ENCODE peak calls at places on chromosomes 2 and 18, in nine cellular contexts. D is adrenal gland, H is H1, V is IMR-90, L is transverse colon, F is lower leg skin, W is HCT116, N is gastrocnemius medialis, K is K562. Z is an unnamed sample.

GRCh38 chr18:45321520-45321919 is 293.8 kb upstream of the SLC14A2 start:
- DNase-seq in N (peak), V (no peak), L (no peak), K (no peak), F (no peak), D (no peak), H (no peak), W (no peak), Z (no peak)

GRCh38 chr2:11996618-11997017 is 250.2 kb downstream of the LPIN1 start:
- DNase-seq in D (no peak), L (no peak), N (no peak), W (no peak), K (no peak), V (peak), F (no peak), H (no peak), Z (no peak)

GRCh38 chr2:173962583-173963110 is 2.5 kb downstream of the SP3 start:
- DNase-seq in D (no peak), W (no peak), V (no peak), K (peak), F (no peak), L (no peak), N (no peak), H (no peak), Z (no peak)

GRCh38 chr2:199136681-199137080 is 321.1 kb downstream of the SATB2 start:
- DNase-seq in W (no peak), L (peak), V (peak), N (no peak), D (peak), F (no peak), H (no peak), K (peak), Z (no peak)

GRCh38 chr2:191037351-191037750 is 23.4 kb upstream of the STAT1 start:
- DNase-seq in N (no peak), H (no peak), L (no peak), K (no peak), V (no peak), D (no peak), W (no peak), F (no peak), Z (no peak)

GRCh38 chr2:197878792-197879191 is 74.4 kb downstream of the PLCL1 start:
- DNase-seq in D (no peak), F (no peak), L (no peak), N (no peak), W (no peak), V (no peak), K (no peak), H (no peak), Z (no peak)

GRCh38 chr2:226207671-226208070 is 591.9 kb downstream of the IRS1 start:
- DNase-seq in V (no peak), D (peak), W (peak), N (peak), F (no peak), K (no peak), L (no peak), H (no peak), Z (no peak)

GRCh38 chr2:209687261-209687660 is 84.4 kb upstream of the UNC80 start:
- DNase-seq in H (no peak), K (no peak), D (no peak), N (no peak), F (no peak), L (no peak), W (no peak), V (no peak), Z (no peak)

GRCh38 chr18:2515408-2515807 is 55.9 kb downstream of the METTL4 start:
- DNase-seq in V (peak), L (no peak), D (no peak), F (no peak), H (no peak), K (no peak), N (no peak), W (peak), Z (no peak)

GRCh38 chr18:46628206-46628605 is 28.8 kb downstream of the LOXHD1 start:
- DNase-seq in F (peak), N (no peak), K (no peak), D (no peak), H (no peak), L (no peak), W (no peak), V (no peak), Z (no peak)

GRCh38 chr18:697771-698170 is 14.7 kb downstream of the ENOSF1 start:
- DNase-seq in W (no peak), V (no peak), K (no peak), H (no peak), F (peak), D (no peak), L (no peak), N (no peak), Z (no peak)

GRCh38 chr18:75211721-75212625 is 1.4 kb downstream of the TSHZ1 start:
- DNase-seq in W (no peak), L (peak), V (peak), F (peak), K (peak), D (peak), H (no peak), N (peak), Z (no peak)

GRCh38 chr18:75209129-75209951 is at the start of gene PTGR3:
- DNase-seq in W (peak), H (no peak), K (peak), D (peak), F (peak), V (peak), L (peak), N (peak), Z (peak)

GRCh38 chr18:75211002-75211621 is 515 bp downstream of the TSHZ1 start:
- DNase-seq in H (no peak), D (no peak), F (no peak), L (peak), V (peak), W (no peak), K (no peak), N (no peak), Z (no peak)

GRCh38 chr18:75209952-75210261 is 690 bp upstream of the TSHZ1 start:
- DNase-seq in W (no peak), V (no peak), F (no peak), H (no peak), L (no peak), N (no peak), D (no peak), K (peak), Z (no peak)

GRCh38 chr18:75210274-75211001 is at the start of gene TSHZ1:
- DNase-seq in H (no peak), W (peak), L (peak), K (peak), V (peak), D (peak), N (peak), F (no peak), Z (no peak)
- TF ChIP-seq POLR2A in H (no peak), W (peak), L (peak), K (peak), V (peak), D (peak), N (peak), F (no peak), Z (peak)

GRCh38 chr2:10433264-10433947 is 14.7 kb downstream of the ODC1 start:
- DNase-seq in F (no peak), V (no peak), N (no peak), W (no peak), H (no peak), L (no peak), K (no peak), D (no peak), Z (no peak)

GRCh38 chr2:10430886-10431622 is 17.1 kb downstream of the ODC1 start:
- DNase-seq in H (no peak), K (no peak), V (no peak), D (no peak), F (no peak), W (no peak), L (no peak), N (no peak), Z (no peak)

GRCh38 chr2:10433948-10434884 is 13.9 kb downstream of the ODC1 start:
- DNase-seq in D (no peak), K (peak), H (no peak), L (no peak), F (no peak), W (no peak), V (no peak), N (no peak), Z (no peak)

GRCh38 chr2:10431797-10432196 is 16.3 kb downstream of the ODC1 start:
- DNase-seq in H (no peak), L (peak), V (no peak), D (no peak), W (no peak), K (no peak), N (no peak), F (no peak), Z (no peak)

GRCh38 chr2:10432315-10433181 is 15.6 kb downstream of the ODC1 start:
- DNase-seq in F (no peak), D (no peak), V (no peak), L (peak), W (no peak), H (no peak), K (no peak), N (no peak), Z (no peak)
- TF ChIP-seq POLR2A in F (no peak), D (no peak), V (no peak), L (peak), W (peak), H (no peak), K (no peak), N (no peak), Z (no peak)

DNA sequence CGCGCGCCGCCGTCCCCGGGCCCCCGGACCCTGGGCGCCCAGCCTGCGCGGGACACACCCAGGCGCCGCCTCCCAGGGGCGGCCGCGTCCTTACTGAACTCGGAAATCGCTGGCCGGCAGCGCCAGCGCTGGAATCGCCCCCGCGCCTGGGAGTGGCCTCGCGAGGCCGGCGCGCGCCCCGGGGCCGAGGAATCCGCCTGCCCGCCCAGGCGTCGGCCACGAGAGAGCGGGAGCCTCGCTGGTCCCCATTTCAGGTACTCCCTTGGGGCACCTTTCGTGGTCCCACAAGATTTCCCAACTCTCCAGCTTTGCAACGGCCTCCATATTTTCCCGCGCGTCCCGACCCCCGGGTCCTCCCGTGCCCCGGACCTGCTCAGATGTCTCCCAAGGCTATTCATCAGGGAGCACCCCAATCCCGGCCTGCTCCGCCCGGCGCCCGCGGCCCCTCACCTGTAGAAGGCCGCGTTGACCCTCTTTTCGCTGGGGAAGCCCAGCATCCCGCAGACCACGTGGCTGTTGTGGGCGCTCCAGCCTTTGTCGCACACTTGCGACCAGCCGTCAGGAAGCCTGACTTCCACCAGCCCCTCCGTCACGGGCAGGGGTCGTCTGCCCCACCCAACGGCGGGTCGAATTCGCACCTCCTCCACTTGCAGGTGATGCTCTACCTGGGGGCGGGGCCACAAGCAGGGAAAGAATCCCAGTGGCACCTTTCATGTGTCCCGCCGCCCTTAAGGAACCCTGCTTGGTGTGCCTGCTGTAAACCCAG is 4.6 kb downstream of the LOXL3 start:
- DNase-seq in D (peak), K (peak), L (peak), V (peak), N (no peak), H (no peak), F (peak), W (no peak), Z (no peak)
- TF ChIP-seq POLR2A in D (peak), K (peak), L (no peak), V (no peak), N (no peak), H (no peak), F (no peak), W (peak), Z (peak)

GRCh38 chr2:75570024-75570947 is 9.5 kb upstream of the EVA1A start:
- DNase-seq in K (no peak), N (no peak), L (no peak), D (no peak), F (no peak), W (no peak), H (no peak), V (no peak), Z (no peak)
- TF ChIP-seq POLR2A in K (no peak), N (no peak), L (no peak), D (no peak), F (no peak), W (no peak), H (no peak), V (no peak), Z (no peak)

GRCh38 chr2:215435809-215436704 is at the start of gene FN1:
- DNase-seq in N (peak), K (peak), F (peak), H (peak), L (peak), W (peak), D (peak), V (peak), Z (peak)
- TF ChIP-seq POLR2A in N (peak), K (no peak), F (no peak), H (no peak), L (peak), W (no peak), D (peak), V (peak), Z (no peak)